ENCODE peak calls at places on chromosomes 13 and 19, in eight cellular contexts. One of them, this sample, is unnamed.

GRCh38 chr13:99123101-99124045 is 77.3 kb upstream of the UBAC2 start:
- DNase-seq in lung: no peak
- DNase-seq in A549: no peak
- DNase-seq in fibroblast of pulmonary artery: peak
- DNase-seq in GM12864: no peak
- DNase-seq in lower lobe of right lung: no peak
- DNase-seq in epithelial cell of esophagus: peak
- DNase-seq in K562: no peak
- DNase-seq in this sample: peak

GRCh38 chr13:33112745-33113144 is 96.5 kb downstream of the KL start:
- DNase-seq in lung: no peak
- DNase-seq in A549: no peak
- DNase-seq in fibroblast of pulmonary artery: no peak
- DNase-seq in GM12864: no peak
- DNase-seq in lower lobe of right lung: no peak
- DNase-seq in epithelial cell of esophagus: no peak
- DNase-seq in K562: no peak
- DNase-seq in this sample: peak

GRCh38 chr19:541699-542098 is 2.2 kb upstream of the GZMM start:
- DNase-seq in lung: no peak
- DNase-seq in A549: no peak
- DNase-seq in fibroblast of pulmonary artery: no peak
- DNase-seq in GM12864: no peak
- DNase-seq in lower lobe of right lung: no peak
- DNase-seq in epithelial cell of esophagus: no peak
- DNase-seq in K562: no peak
- DNase-seq in this sample: no peak

GRCh38 chr19:3372413-3372812 is 6.0 kb downstream of the NFIC start:
- DNase-seq in lung: no peak
- DNase-seq in A549: no peak
- DNase-seq in fibroblast of pulmonary artery: no peak
- DNase-seq in GM12864: no peak
- DNase-seq in lower lobe of right lung: no peak
- DNase-seq in epithelial cell of esophagus: no peak
- DNase-seq in K562: no peak
- DNase-seq in this sample: no peak

GRCh38 chr19:40674291-40674690 is 16.2 kb downstream of the NUMBL start:
- DNase-seq in lung: no peak
- DNase-seq in A549: no peak
- DNase-seq in fibroblast of pulmonary artery: no peak
- DNase-seq in GM12864: no peak
- DNase-seq in lower lobe of right lung: no peak
- DNase-seq in epithelial cell of esophagus: no peak
- DNase-seq in K562: no peak
- DNase-seq in this sample: peak

GRCh38 chr19:34996978-34997640 is 3.0 kb upstream of the GRAMD1A start:
- DNase-seq in lung: no peak
- DNase-seq in A549: no peak
- DNase-seq in fibroblast of pulmonary artery: peak
- DNase-seq in GM12864: no peak
- DNase-seq in lower lobe of right lung: peak
- DNase-seq in epithelial cell of esophagus: no peak
- DNase-seq in K562: no peak
- DNase-seq in this sample: peak

GRCh38 chr13:80345771-80346510 is 5.0 kb upstream of the SPRY2 start:
- DNase-seq in lung: no peak
- DNase-seq in A549: no peak
- DNase-seq in fibroblast of pulmonary artery: no peak
- DNase-seq in GM12864: no peak
- DNase-seq in lower lobe of right lung: no peak
- DNase-seq in epithelial cell of esophagus: no peak
- DNase-seq in K562: no peak
- DNase-seq in this sample: no peak

GRCh38 chr13:110912651-110913051 is 2.2 kb downstream of the ANKRD10 start:
- DNase-seq in lung: no peak
- DNase-seq in A549: no peak
- DNase-seq in fibroblast of pulmonary artery: peak
- DNase-seq in GM12864: no peak
- DNase-seq in lower lobe of right lung: no peak
- DNase-seq in epithelial cell of esophagus: peak
- DNase-seq in K562: no peak
- DNase-seq in this sample: peak

GRCh38 chr19:46977548-46977947 is 42.1 kb upstream of the NPAS1 start:
- DNase-seq in lung: no peak
- DNase-seq in A549: no peak
- DNase-seq in fibroblast of pulmonary artery: no peak
- DNase-seq in GM12864: no peak
- DNase-seq in lower lobe of right lung: no peak
- DNase-seq in epithelial cell of esophagus: no peak
- DNase-seq in K562: no peak
- DNase-seq in this sample: no peak

GRCh38 chr13:36480726-36481485 is 48.6 kb downstream of the CCNA1 start:
- DNase-seq in lung: no peak
- DNase-seq in A549: no peak
- DNase-seq in fibroblast of pulmonary artery: no peak
- DNase-seq in GM12864: no peak
- DNase-seq in lower lobe of right lung: no peak
- DNase-seq in epithelial cell of esophagus: no peak
- DNase-seq in K562: no peak
- DNase-seq in this sample: no peak

GRCh38 chr19:47113446-47114348 is at the start of gene ZC3H4:
- DNase-seq in lung: peak
- DNase-seq in A549: peak
- DNase-seq in fibroblast of pulmonary artery: peak
- DNase-seq in GM12864: peak
- DNase-seq in lower lobe of right lung: peak
- DNase-seq in epithelial cell of esophagus: peak
- DNase-seq in K562: peak
- DNase-seq in this sample: peak

GRCh38 chr19:33677745-33678426 is 56.1 kb downstream of the CHST8 start:
- DNase-seq in lung: no peak
- DNase-seq in A549: no peak
- DNase-seq in fibroblast of pulmonary artery: no peak
- DNase-seq in GM12864: no peak
- DNase-seq in lower lobe of right lung: no peak
- DNase-seq in epithelial cell of esophagus: no peak
- DNase-seq in K562: peak
- DNase-seq in this sample: no peak

DNA sequence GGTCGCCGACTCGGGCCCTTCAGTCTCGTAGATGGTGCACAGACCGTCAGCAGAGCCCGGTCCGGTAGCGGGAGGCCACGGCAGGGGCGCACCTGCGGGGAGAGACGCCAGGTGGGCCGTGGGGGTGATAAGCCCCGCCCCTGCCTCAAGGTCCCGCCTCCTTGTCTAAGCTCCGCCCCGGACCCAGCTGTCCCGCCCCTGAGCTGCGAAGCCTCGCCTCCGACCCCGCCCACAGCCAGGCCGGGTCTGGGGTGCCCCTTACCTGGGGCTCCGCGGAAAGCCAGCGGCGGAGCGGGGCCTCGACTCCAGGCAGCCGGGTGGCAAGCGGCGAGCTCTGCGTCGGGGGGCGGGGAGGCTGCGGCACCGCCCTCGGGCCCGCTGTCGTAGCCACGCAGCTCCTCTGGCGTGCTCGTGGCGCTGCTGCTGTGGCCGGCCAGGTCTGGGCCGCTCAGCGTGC is 4.7 kb downstream of the PRR36 start:
- DNase-seq in lung: peak
- DNase-seq in A549: no peak
- DNase-seq in fibroblast of pulmonary artery: peak
- DNase-seq in GM12864: peak
- DNase-seq in lower lobe of right lung: peak
- DNase-seq in epithelial cell of esophagus: peak
- DNase-seq in K562: peak
- DNase-seq in this sample: peak
- TF ChIP-seq CTCF in lung: no peak
- TF ChIP-seq CTCF in A549: no peak
- TF ChIP-seq CTCF in fibroblast of pulmonary artery: no peak
- TF ChIP-seq CTCF in GM12864: no peak
- TF ChIP-seq CTCF in lower lobe of right lung: no peak
- TF ChIP-seq CTCF in epithelial cell of esophagus: no peak
- TF ChIP-seq CTCF in K562: no peak
- TF ChIP-seq CTCF in this sample: no peak

GRCh38 chr19:42132851-42133528 is 744 bp upstream of the POU2F2 start:
- DNase-seq in lung: peak
- DNase-seq in A549: peak
- DNase-seq in fibroblast of pulmonary artery: no peak
- DNase-seq in GM12864: no peak
- DNase-seq in lower lobe of right lung: peak
- DNase-seq in epithelial cell of esophagus: peak
- DNase-seq in K562: peak
- DNase-seq in this sample: peak
- H3K4me3 ChIP-seq in lung: no peak
- H3K4me3 ChIP-seq in A549: peak
- H3K4me3 ChIP-seq in fibroblast of pulmonary artery: peak
- H3K4me3 ChIP-seq in GM12864: peak
- H3K4me3 ChIP-seq in lower lobe of right lung: peak
- H3K4me3 ChIP-seq in epithelial cell of esophagus: peak
- H3K4me3 ChIP-seq in K562: no peak
- H3K4me3 ChIP-seq in this sample: peak

GRCh38 chr13:87497426-87497825 is 173.7 kb upstream of the SLITRK5 start:
- DNase-seq in lung: no peak
- DNase-seq in A549: no peak
- DNase-seq in fibroblast of pulmonary artery: no peak
- DNase-seq in GM12864: no peak
- DNase-seq in lower lobe of right lung: no peak
- DNase-seq in epithelial cell of esophagus: no peak
- DNase-seq in K562: no peak
- DNase-seq in this sample: no peak
- TF ChIP-seq CTCF in lung: no peak
- TF ChIP-seq CTCF in A549: no peak
- TF ChIP-seq CTCF in fibroblast of pulmonary artery: no peak
- TF ChIP-seq CTCF in GM12864: no peak
- TF ChIP-seq CTCF in lower lobe of right lung: no peak
- TF ChIP-seq CTCF in epithelial cell of esophagus: no peak
- TF ChIP-seq CTCF in K562: no peak
- TF ChIP-seq CTCF in this sample: no peak

DNA sequence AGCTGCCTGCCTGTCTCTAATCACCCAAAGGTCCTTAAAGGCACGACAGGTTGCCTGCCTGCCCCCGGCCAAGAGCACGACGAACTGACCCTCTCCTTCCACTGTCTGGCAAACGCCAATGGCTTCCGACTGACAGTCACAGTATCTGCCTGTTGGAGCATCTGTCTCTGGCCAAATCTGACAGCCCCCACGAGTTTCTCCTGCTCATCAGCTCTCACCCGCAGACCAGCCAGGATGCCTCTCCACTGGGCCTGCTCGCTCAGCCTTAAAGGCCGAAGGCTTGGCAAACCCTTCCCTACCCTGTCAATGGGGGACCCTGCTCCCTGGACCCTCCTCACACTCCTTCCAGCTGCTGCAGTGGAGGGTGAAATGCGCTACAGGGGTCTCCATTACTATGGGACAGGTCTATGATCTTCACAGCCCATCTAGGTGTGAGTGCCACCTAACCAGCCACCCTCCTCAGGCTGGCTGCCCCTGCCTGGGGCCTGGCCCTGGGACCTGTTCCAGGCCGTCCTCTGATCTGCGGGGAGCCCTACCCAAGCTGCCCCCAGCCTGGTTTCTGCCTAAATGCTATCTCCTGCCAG is 932 bp downstream of the FAM83E start:
- DNase-seq in lung: no peak
- DNase-seq in A549: no peak
- DNase-seq in fibroblast of pulmonary artery: no peak
- DNase-seq in GM12864: no peak
- DNase-seq in lower lobe of right lung: no peak
- DNase-seq in epithelial cell of esophagus: no peak
- DNase-seq in K562: no peak
- DNase-seq in this sample: no peak
- H3K4me3 ChIP-seq in lung: no peak
- H3K4me3 ChIP-seq in A549: no peak
- H3K4me3 ChIP-seq in fibroblast of pulmonary artery: no peak
- H3K4me3 ChIP-seq in GM12864: no peak
- H3K4me3 ChIP-seq in lower lobe of right lung: peak
- H3K4me3 ChIP-seq in epithelial cell of esophagus: peak
- H3K4me3 ChIP-seq in K562: no peak
- H3K4me3 ChIP-seq in this sample: no peak

GRCh38 chr19:58007285-58007684 is 4.7 kb upstream of the ZNF606 start:
- DNase-seq in lung: no peak
- DNase-seq in A549: no peak
- DNase-seq in fibroblast of pulmonary artery: peak
- DNase-seq in GM12864: no peak
- DNase-seq in lower lobe of right lung: no peak
- DNase-seq in epithelial cell of esophagus: no peak
- DNase-seq in K562: no peak
- DNase-seq in this sample: peak
- TF ChIP-seq CTCF in lung: no peak
- TF ChIP-seq CTCF in A549: no peak
- TF ChIP-seq CTCF in fibroblast of pulmonary artery: no peak
- TF ChIP-seq CTCF in GM12864: peak
- TF ChIP-seq CTCF in lower lobe of right lung: no peak
- TF ChIP-seq CTCF in epithelial cell of esophagus: no peak
- TF ChIP-seq CTCF in K562: peak
- TF ChIP-seq CTCF in this sample: peak

This sample was measured in choroid plexus epithelial cell.